ENCODE peak calls at places on chromosomes 11 and 22, in ten cellular contexts. B, U, C, I, R, D, Z, G, O and M are unnamed samples. For H3K4me1, the result is how much of the 10 kb centered on the place peaks cover.

GRCh38 chr22:50012201-50013181 is at the start of gene IL17REL:
- DNase-seq in B (no peak), U (no peak), C (peak), I (peak), R (no peak), D (peak), Z (no peak), G (no peak), O (no peak), M (peak)

GRCh38 chr11:31233425-31233824 is 136.1 kb downstream of the DCDC1 start:
- DNase-seq in B (no peak), U (no peak), C (no peak), I (no peak), R (no peak), D (peak), Z (peak), G (no peak), O (no peak), M (no peak)

GRCh38 chr11:47373876-47374820 is 4.2 kb downstream of the SPI1 start:
- DNase-seq in B (peak), U (peak), C (peak), I (peak), R (peak), D (peak), Z (peak), G (peak), O (peak), M (peak)

GRCh38 chr11:93936416-93936815 is 84.7 kb upstream of the HEPHL1 start:
- DNase-seq in B (no peak), U (no peak), C (no peak), I (no peak), R (no peak), D (no peak), Z (no peak), G (no peak), O (no peak), M (no peak)

GRCh38 chr11:21888814-21889213 is 304.1 kb upstream of the ANO5 start:
- DNase-seq in B (no peak), U (no peak), C (no peak), I (no peak), R (no peak), D (no peak), Z (no peak), G (no peak), O (no peak), M (peak)

GRCh38 chr11:70108250-70108649 is 30.1 kb downstream of the ANO1 start:
- DNase-seq in B (no peak), U (no peak), C (no peak), I (no peak), R (no peak), D (peak), Z (no peak), G (no peak), O (no peak), M (no peak)

GRCh38 chr11:81497202-81497804 is 1236.4 kb downstream of the FAM181B start:
- DNase-seq in B (no peak), U (peak), C (no peak), I (no peak), R (peak), D (peak), Z (peak), G (peak), O (no peak), M (no peak)

GRCh38 chr11:108672113-108672512 is 7.2 kb downstream of the DDX10 start:
- DNase-seq in B (no peak), U (no peak), C (no peak), I (no peak), R (no peak), D (peak), Z (no peak), G (peak), O (no peak), M (no peak)

GRCh38 chr11:30546334-30546733 is 39.8 kb downstream of the MPPED2 start:
- DNase-seq in B (no peak), U (no peak), C (no peak), I (no peak), R (no peak), D (no peak), Z (no peak), G (no peak), O (no peak), M (no peak)

GRCh38 chr11:2870460-2870859 is 15.1 kb downstream of the CDKN1C start:
- DNase-seq in B (no peak), U (no peak), C (no peak), I (no peak), R (no peak), D (no peak), Z (no peak), G (no peak), O (no peak), M (no peak)

GRCh38 chr22:30414525-30415047 is 11.0 kb upstream of the MTFP1 start:
- DNase-seq in B (no peak), U (no peak), C (no peak), I (no peak), R (no peak), D (peak), Z (no peak), G (no peak), O (no peak), M (no peak)

GRCh38 chr11:28739489-28740280 is 631.5 kb downstream of the METTL15 start:
- DNase-seq in B (no peak), U (no peak), C (no peak), I (no peak), R (no peak), D (no peak), Z (no peak), G (no peak), O (no peak), M (no peak)

GRCh38 chr11:85118151-85118550 is 509.0 kb downstream of the DLG2 start:
- DNase-seq in B (no peak), U (no peak), C (no peak), I (no peak), R (no peak), D (peak), Z (no peak), G (peak), O (no peak), M (no peak)

DNA sequence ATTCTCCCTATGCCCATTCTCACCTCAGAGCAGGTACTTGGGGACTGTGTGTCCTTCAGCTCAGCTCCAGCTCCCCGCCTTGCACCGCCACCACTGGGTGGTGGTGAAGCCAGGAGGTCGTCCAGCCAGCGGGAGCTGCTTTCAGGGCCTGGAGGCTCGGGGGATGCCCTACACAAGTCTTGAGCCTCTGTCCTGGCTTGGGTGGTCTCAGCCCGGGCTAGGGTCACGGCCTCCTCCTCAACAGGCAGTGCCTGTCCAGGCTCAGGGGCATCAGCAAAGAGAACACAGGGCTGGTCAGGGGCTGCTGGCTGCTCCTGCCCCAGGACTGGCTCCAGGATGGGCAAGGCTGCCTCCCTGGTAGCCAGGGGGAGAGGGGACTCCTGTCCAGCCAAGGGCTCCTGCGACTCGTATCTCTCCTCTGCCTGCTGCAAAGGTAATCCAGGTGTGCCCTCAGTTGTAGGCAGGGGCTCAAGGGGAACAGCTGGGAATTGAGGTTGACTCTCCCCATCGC is 12.2 kb downstream of the TNKS1BP1 start:
- DNase-seq in B (no peak), U (no peak), C (no peak), I (no peak), R (peak), D (no peak), Z (no peak), G (no peak), O (no peak), M (no peak)
- H3K4me1 ChIP-seq in B (half or more), U (under half), C (half or more), I (under half), R (under half), D (under half), Z (under half), G (under half), O (under half), M (under half)

GRCh38 chr11:36165638-36166389 is 123.4 kb downstream of the COMMD9 start:
- DNase-seq in B (no peak), U (no peak), C (no peak), I (no peak), R (no peak), D (no peak), Z (no peak), G (no peak), O (no peak), M (no peak)
- H3K4me1 ChIP-seq in B (under half), U (under half), C (under half), I (under half), R (under half), D (under half), Z (under half), G (under half), O (under half), M (under half)

DNA sequence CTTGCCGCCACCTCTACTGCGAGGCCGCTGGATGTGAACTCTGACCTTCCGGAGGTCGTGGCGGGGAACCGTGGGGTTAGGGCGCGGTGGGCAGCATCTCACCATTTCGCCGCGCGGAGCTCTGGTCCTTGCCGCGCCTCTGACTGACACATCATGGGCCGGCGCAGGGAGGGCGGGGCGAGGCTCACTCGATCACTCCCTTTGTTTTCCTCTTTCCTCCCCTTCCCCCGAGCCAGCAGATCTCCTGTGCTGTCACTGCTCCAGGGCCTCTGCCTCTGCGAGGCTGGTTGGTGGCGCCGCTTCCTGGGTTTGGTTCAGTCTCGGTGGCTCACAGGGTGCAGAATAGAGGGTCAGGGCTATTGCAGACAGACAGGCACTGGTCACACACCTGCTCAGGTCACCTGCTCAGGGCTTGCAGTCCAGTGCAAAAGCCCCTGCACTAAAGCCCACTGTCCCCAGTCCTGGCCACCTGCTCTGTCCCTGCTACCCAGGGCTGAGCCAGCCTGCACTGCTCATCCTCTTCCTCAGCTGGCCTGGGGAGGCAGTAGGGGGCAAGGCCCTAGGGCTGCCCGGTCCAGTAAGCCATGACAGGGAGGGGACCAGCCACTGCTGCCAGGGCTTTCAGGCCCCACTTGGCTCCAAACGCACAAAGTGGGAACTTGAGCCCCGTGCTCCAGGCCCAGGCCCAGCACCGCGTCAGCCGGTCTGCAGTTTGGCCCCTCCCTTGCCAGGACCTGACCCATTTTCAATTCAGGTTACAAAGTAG is 36.2 kb downstream of the PISD start:
- DNase-seq in B (peak), U (no peak), C (peak), I (no peak), R (peak), D (peak), Z (no peak), G (peak), O (no peak), M (no peak)
- H3K4me1 ChIP-seq in B (half or more), U (under half), C (half or more), I (under half), R (under half), D (under half), Z (under half), G (under half), O (under half), M (under half)

GRCh38 chr11:102320679-102321078 is 3.4 kb downstream of the BIRC3 start:
- DNase-seq in B (no peak), U (no peak), C (no peak), I (no peak), R (no peak), D (no peak), Z (no peak), G (no peak), O (no peak), M (no peak)
- H3K4me1 ChIP-seq in B (half or more), U (half or more), C (under half), I (under half), R (under half), D (under half), Z (under half), G (under half), O (under half), M (under half)

GRCh38 chr22:27380826-27381225 is 420.7 kb downstream of the MN1 start:
- DNase-seq in B (no peak), U (no peak), C (no peak), I (no peak), R (no peak), D (no peak), Z (no peak), G (no peak), O (no peak), M (no peak)

GRCh38 chr22:27382947-27383346 is 418.6 kb downstream of the MN1 start:
- DNase-seq in B (no peak), U (no peak), C (no peak), I (no peak), R (no peak), D (no peak), Z (no peak), G (no peak), O (no peak), M (no peak)

GRCh38 chr22:27383896-27384295 is 417.7 kb downstream of the MN1 start:
- DNase-seq in B (no peak), U (no peak), C (no peak), I (no peak), R (no peak), D (no peak), Z (no peak), G (no peak), O (no peak), M (no peak)

GRCh38 chr22:27381552-27381951 is 420.0 kb downstream of the MN1 start:
- DNase-seq in B (no peak), U (no peak), C (no peak), I (no peak), R (no peak), D (no peak), Z (no peak), G (no peak), O (no peak), M (no peak)

GRCh38 chr22:27381960-27382742 is 419.4 kb downstream of the MN1 start:
- DNase-seq in B (no peak), U (no peak), C (no peak), I (no peak), R (no peak), D (no peak), Z (no peak), G (peak), O (no peak), M (no peak)
- H3K4me1 ChIP-seq in B (under half), U (under half), C (under half), I (under half), R (under half), D (under half), Z (under half), G (under half), O (under half), M (under half)

GRCh38 chr22:39520054-39520873 is at the start of gene ATF4:
- DNase-seq in B (peak), U (peak), C (peak), I (peak), R (peak), D (peak), Z (peak), G (peak), O (peak), M (peak)
- H3K4me1 ChIP-seq in B (half or more), U (under half), C (half or more), I (under half), R (under half), D (under half), Z (under half), G (under half), O (under half), M (under half)

GRCh38 chr11:126920833-126921232 is 79.7 kb downstream of the KIRREL3 start:
- DNase-seq in B (no peak), U (no peak), C (no peak), I (no peak), R (no peak), D (no peak), Z (no peak), G (no peak), O (no peak), M (no peak)
- H3K4me1 ChIP-seq in B (under half), U (under half), C (under half), I (under half), R (under half), D (under half), Z (under half), G (under half), O (under half), M (under half)

DNA sequence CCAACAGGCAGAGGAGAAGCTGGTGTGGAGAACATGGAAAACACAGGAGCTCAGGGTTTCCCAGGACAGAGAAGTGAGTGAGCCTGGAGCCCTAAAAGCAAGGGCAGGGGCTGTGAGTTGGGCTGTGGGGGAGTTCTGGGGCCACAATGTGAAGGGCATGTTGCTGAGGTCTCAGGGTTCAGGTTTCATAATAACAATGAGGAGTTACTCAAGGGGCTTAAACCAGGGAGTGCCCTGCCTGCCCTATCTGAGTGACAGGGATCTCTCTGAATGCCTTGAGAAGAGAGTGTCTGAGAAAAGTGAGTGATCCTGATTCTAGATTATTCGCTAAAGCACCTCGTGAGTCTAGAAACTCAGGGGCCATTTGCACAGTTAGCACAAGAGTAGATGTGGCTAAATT is 129.6 kb downstream of the VPREB1 start:
- DNase-seq in B (no peak), U (no peak), C (no peak), I (no peak), R (no peak), D (no peak), Z (no peak), G (no peak), O (no peak), M (no peak)
- H3K4me1 ChIP-seq in B (under half), U (under half), C (under half), I (under half), R (under half), D (under half), Z (under half), G (under half), O (under half), M (under half)

DNA sequence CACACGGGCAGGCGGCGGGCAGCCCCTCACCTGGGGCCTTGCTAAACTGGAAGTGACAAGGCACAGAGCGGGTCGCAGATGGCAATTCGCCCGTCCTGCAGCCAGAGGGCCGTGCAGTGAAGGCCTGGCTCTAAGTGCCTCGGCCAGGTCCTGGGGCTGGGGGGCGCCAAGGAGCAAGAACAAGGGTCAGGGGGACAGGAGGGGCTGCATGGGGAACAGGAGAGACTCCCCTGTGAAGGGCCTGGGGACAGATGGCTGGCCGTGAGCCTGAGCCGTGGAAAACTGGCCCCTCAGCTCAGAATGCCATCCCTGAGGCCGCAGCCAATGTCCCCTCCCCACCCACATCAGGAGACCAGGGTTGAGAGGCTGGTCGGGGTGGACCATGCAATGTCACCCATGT is 60.0 kb downstream of the RTL6 start:
- DNase-seq in B (no peak), U (no peak), C (no peak), I (no peak), R (no peak), D (no peak), Z (no peak), G (peak), O (no peak), M (no peak)
- H3K4me1 ChIP-seq in B (under half), U (under half), C (under half), I (under half), R (under half), D (under half), Z (under half), G (under half), O (under half), M (under half)

DNA sequence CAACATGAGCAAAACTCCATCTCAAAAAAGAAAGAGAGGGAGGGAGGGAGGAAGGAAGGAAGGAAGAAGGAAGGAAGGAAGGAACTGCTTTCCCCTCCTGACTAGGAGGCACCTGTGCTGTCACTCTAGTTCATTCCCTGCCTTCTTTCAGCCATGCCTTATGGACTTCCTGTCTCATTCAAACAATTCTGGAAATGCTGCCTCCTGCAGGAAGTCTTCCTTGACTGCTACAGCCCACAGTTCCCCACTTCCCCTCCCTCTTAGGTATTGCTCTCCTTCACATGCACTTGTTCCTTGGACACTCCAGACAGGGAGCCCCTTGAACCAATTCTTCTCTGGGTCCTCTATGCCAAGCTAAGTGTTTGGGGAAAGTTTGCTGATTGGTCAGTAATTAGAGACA is 31.6 kb upstream of the WNT11 start:
- DNase-seq in B (no peak), U (no peak), C (no peak), I (no peak), R (peak), D (peak), Z (peak), G (peak), O (no peak), M (peak)
- H3K4me1 ChIP-seq in B (under half), U (under half), C (under half), I (under half), R (under half), D (under half), Z (under half), G (under half), O (under half), M (under half)